ENCODE peak calls at places on chromosomes 2 and 18, in seven cellular contexts. W is suprapubic skin, O is astrocyte, G is iris pigment epithelial cell, K is sciatic nerve, B is fibroblast of mammary gland, I is AG20443. R is an unnamed sample.

GRCh38 chr2:74639550-74639949 is 8.6 kb downstream of the M1AP start:
- DNase-seq in K (no peak), O (no peak), B (no peak), W (no peak), I (no peak), G (no peak), R (no peak)

GRCh38 chr2:136281281-136282117 is 163.6 kb upstream of the CXCR4 start:
- DNase-seq in B (no peak), O (no peak), I (no peak), K (no peak), G (no peak), W (no peak), R (no peak)

GRCh38 chr2:70214958-70215357 is 24.1 kb upstream of the C2orf42 start:
- DNase-seq in G (peak; percentile 65), B (peak; percentile 89), W (no peak), K (no peak), I (peak; percentile 78), O (peak; percentile 72), R (no peak)

GRCh38 chr2:28604284-28604843 is 108.5 kb downstream of the PLB1 start:
- DNase-seq in W (no peak), G (no peak), B (no peak), O (no peak), I (no peak), K (no peak), R (peak; percentile 60)

GRCh38 chr18:50649821-50650220 is 89.9 kb downstream of the MAPK4 start:
- DNase-seq in B (peak; percentile 55), O (peak; percentile 37), G (peak; percentile 73), W (no peak), K (no peak), I (peak; percentile 42), R (no peak)

GRCh38 chr2:117770696-117771095 is 43.8 kb upstream of the DDX18 start:
- DNase-seq in B (no peak), I (no peak), K (no peak), O (no peak), W (no peak), G (no peak), R (no peak)

GRCh38 chr18:49127606-49128190 is 176.9 kb upstream of the SMAD7 start:
- DNase-seq in I (no peak), W (no peak), O (no peak), B (no peak), G (no peak), K (no peak), R (no peak)

GRCh38 chr2:238422940-238423339 is 3.8 kb upstream of the ASB1 start:
- DNase-seq in B (no peak), G (no peak), I (no peak), W (no peak), O (no peak), K (no peak), R (no peak)

GRCh38 chr2:140275427-140275826 is 1495.2 kb upstream of the NXPH2 start:
- DNase-seq in I (no peak), W (no peak), B (no peak), K (no peak), G (no peak), O (no peak), R (no peak)

GRCh38 chr2:75627902-75628504 is 18.6 kb upstream of the MRPL19 start:
- DNase-seq in O (peak; percentile 43), W (no peak), I (peak; percentile 81), G (peak; percentile 78), B (peak; percentile 79), K (peak; percentile 88), R (no peak)

GRCh38 chr2:20611077-20611843 is 39.6 kb downstream of the HS1BP3 start:
- DNase-seq in I (peak; percentile 78), W (peak; percentile 82), O (peak; percentile 98), G (peak; percentile 99), K (peak; percentile 80), B (peak; percentile 98), R (peak; percentile 54)

GRCh38 chr2:138071720-138072719 is 107.7 kb downstream of the HNMT start:
- DNase-seq in B (no peak), W (no peak), I (no peak), G (peak; percentile 67), O (peak; percentile 88), K (no peak), R (no peak)

GRCh38 chr2:164784376-164784775 is 57.2 kb downstream of the COBLL1 start:
- DNase-seq in W (no peak), K (no peak), I (peak; percentile 66), B (peak; percentile 38), O (peak; percentile 65), G (peak; percentile 46), R (no peak)

GRCh38 chr2:207143474-207144190 is 22.1 kb downstream of the KLF7 start:
- DNase-seq in O (peak; percentile 70), G (peak; percentile 82), B (peak; percentile 73), I (peak; percentile 70), W (peak; percentile 79), K (peak; percentile 87), R (no peak)

GRCh38 chr2:191352536-191352935 is 107.3 kb downstream of the MYO1B start:
- DNase-seq in O (peak; percentile 91), K (no peak), W (no peak), G (peak; percentile 84), I (peak; percentile 59), B (peak; percentile 82), R (no peak)

GRCh38 chr2:189347540-189347939 is 93.7 kb upstream of the WDR75 start:
- DNase-seq in B (peak; percentile 99), O (peak; percentile 95), I (peak; percentile 79), W (no peak), K (peak; percentile 54), G (peak; percentile 98), R (no peak)

GRCh38 chr2:204749319-204749718 is 204.0 kb downstream of the PARD3B start:
- DNase-seq in W (no peak), K (no peak), I (peak; percentile 48), G (peak; percentile 83), B (peak; percentile 80), O (peak; percentile 82), R (no peak)

GRCh38 chr18:3246636-3247242 is 862 bp upstream of the MYL12A start:
- DNase-seq in K (peak; percentile 67), B (peak; percentile 16), I (peak; percentile 19), G (no peak), O (no peak), W (no peak), R (no peak)

GRCh38 chr2:173355866-173356508 is 1.3 kb downstream of the CDCA7 start:
- DNase-seq in K (no peak), W (no peak), O (no peak), I (no peak), B (no peak), G (peak; percentile 18), R (no peak)

GRCh38 chr2:174518397-174518796 is 31.6 kb upstream of the GPR155 start:
- DNase-seq in W (no peak), K (no peak), O (no peak), B (peak; percentile 18), I (no peak), G (peak; percentile 31), R (no peak)

GRCh38 chr2:219274392-219274921 is 4.7 kb upstream of the DNAJB2 start:
- DNase-seq in O (peak; percentile 83), K (no peak), B (peak; percentile 61), W (no peak), G (peak; percentile 79), I (peak; percentile 92), R (peak; percentile 81)

GRCh38 chr2:98872526-98872925 is 63.5 kb downstream of the CRACDL start:
- DNase-seq in W (no peak), K (no peak), G (no peak), I (no peak), O (no peak), B (no peak), R (no peak)

GRCh38 chr18:28357785-28358401 is 181.0 kb upstream of the CDH2 start:
- DNase-seq in O (no peak), W (no peak), K (no peak), B (no peak), G (peak; percentile 5), I (no peak), R (no peak)

GRCh38 chr2:238814815-238815214 is 33.1 kb upstream of the TWIST2 start:
- DNase-seq in G (no peak), O (no peak), B (no peak), I (no peak), K (no peak), W (no peak), R (no peak)

GRCh38 chr18:30245756-30246515 is 796.6 kb downstream of the DSC3 start:
- DNase-seq in B (no peak), W (no peak), I (no peak), O (peak; percentile 19), G (peak; percentile 5), K (no peak), R (no peak)

GRCh38 chr2:127043367-127044164 is 63.4 kb downstream of the BIN1 start:
- DNase-seq in O (no peak), I (no peak), K (no peak), B (no peak), W (peak; percentile 72), G (no peak), R (peak; percentile 86)

GRCh38 chr2:43152711-43153627 is 73.4 kb downstream of the ZFP36L2 start:
- DNase-seq in G (no peak), W (no peak), B (no peak), I (no peak), O (no peak), K (no peak), R (no peak)

GRCh38 chr2:130190237-130190636 is 8.0 kb downstream of the TUBA3E start:
- DNase-seq in I (no peak), G (no peak), W (no peak), K (no peak), B (no peak), O (no peak), R (no peak)

R was measured in chondrocyte.